ENCODE peak calls at places on chromosomes 3 and 15, in ten cellular contexts. K, P, F, L, Z, R, X, V, Q and U are unnamed samples.
A peak's percentile ranks its signal among the peaks of the same experiment; 100 is the strongest.

GRCh38 chr3:141797167-141797773 is 34.1 kb downstream of the GRK7 start:
- DNase-seq in K (peak; percentile 60), P (peak; percentile 67), F (no peak), L (peak; percentile 20), Z (no peak), R (peak; percentile 33), X (peak; percentile 67), V (peak; percentile 87), Q (no peak), U (peak; percentile 60)

GRCh38 chr15:59371458-59372351 is 966 bp downstream of the MYO1E start:
- DNase-seq in K (peak; percentile 62), P (peak; percentile 30), F (peak; percentile 46), L (peak; percentile 48), Z (peak; percentile 66), R (peak; percentile 19), X (peak; percentile 61), V (peak; percentile 27), Q (no peak), U (peak; percentile 59)

GRCh38 chr3:156728267-156728985 is 54.0 kb downstream of the TIPARP start:
- DNase-seq in K (no peak), P (no peak), F (no peak), L (no peak), Z (peak; percentile 69), R (no peak), X (no peak), V (no peak), Q (no peak), U (no peak)

GRCh38 chr15:55151621-55152020 is 45.1 kb downstream of the RSL24D1 start:
- DNase-seq in K (no peak), P (no peak), F (no peak), L (no peak), Z (no peak), R (no peak), X (no peak), V (no peak), Q (no peak), U (no peak)

GRCh38 chr15:69808756-69809155 is 289.0 kb downstream of the TLE3 start:
- DNase-seq in K (no peak), P (peak; percentile 39), F (no peak), L (no peak), Z (no peak), R (no peak), X (no peak), V (no peak), Q (no peak), U (no peak)

GRCh38 chr3:126621171-126621570 is 33.8 kb downstream of the TXNRD3 start:
- DNase-seq in K (no peak), P (peak; percentile 45), F (no peak), L (no peak), Z (peak; percentile 55), R (no peak), X (no peak), V (no peak), Q (no peak), U (no peak)

GRCh38 chr3:124428372-124429128 is 301.7 kb upstream of the UMPS start:
- DNase-seq in K (no peak), P (no peak), F (no peak), L (no peak), Z (no peak), R (no peak), X (no peak), V (peak; percentile 10), Q (no peak), U (no peak)

GRCh38 chr3:62500556-62501294 is 127.4 kb upstream of the FEZF2 start:
- DNase-seq in K (no peak), P (no peak), F (no peak), L (no peak), Z (no peak), R (no peak), X (no peak), V (no peak), Q (no peak), U (no peak)

GRCh38 chr3:126946387-126946786 is 36.5 kb upstream of the PLXNA1 start:
- DNase-seq in K (no peak), P (no peak), F (no peak), L (no peak), Z (no peak), R (no peak), X (no peak), V (no peak), Q (no peak), U (no peak)

GRCh38 chr3:189148090-189148507 is 23.7 kb upstream of the TPRG1 start:
- DNase-seq in K (peak; percentile 52), P (peak; percentile 78), F (peak; percentile 26), L (peak; percentile 62), Z (peak; percentile 37), R (peak; percentile 80), X (no peak), V (peak; percentile 71), Q (peak; percentile 60), U (peak; percentile 56)

GRCh38 chr3:51751287-51751686 is 27.8 kb downstream of the IQCF6 start:
- DNase-seq in K (no peak), P (no peak), F (no peak), L (no peak), Z (no peak), R (no peak), X (no peak), V (no peak), Q (no peak), U (no peak)

GRCh38 chr3:10192953-10193691 is 28.4 kb downstream of the IRAK2 start:
- DNase-seq in K (no peak), P (peak; percentile 89), F (peak; percentile 60), L (peak; percentile 92), Z (peak; percentile 64), R (peak; percentile 75), X (no peak), V (peak; percentile 92), Q (no peak), U (no peak)

GRCh38 chr15:25403771-25404170 is 35.1 kb downstream of the UBE3A start:
- DNase-seq in K (no peak), P (no peak), F (no peak), L (no peak), Z (no peak), R (no peak), X (no peak), V (no peak), Q (no peak), U (no peak)

GRCh38 chr3:73624363-73625123 is at the start of gene PDZRN3:
- DNase-seq in K (peak; percentile 8), P (peak; percentile 68), F (no peak), L (no peak), Z (peak; percentile 51), R (peak; percentile 83), X (peak; percentile 55), V (peak; percentile 15), Q (peak; percentile 63), U (no peak)

GRCh38 chr3:45693941-45694521 is 4.8 kb downstream of the SACM1L start:
- DNase-seq in K (peak; percentile 39), P (no peak), F (no peak), L (peak; percentile 54), Z (peak; percentile 10), R (no peak), X (no peak), V (no peak), Q (no peak), U (peak; percentile 26)

GRCh38 chr3:16606398-16606797 is 1.2 kb upstream of the DAZL start:
- DNase-seq in K (no peak), P (no peak), F (no peak), L (peak; percentile 26), Z (no peak), R (no peak), X (no peak), V (no peak), Q (no peak), U (no peak)

GRCh38 chr3:16604887-16605602 is at the start of gene DAZL:
- DNase-seq in K (no peak), P (no peak), F (no peak), L (no peak), Z (no peak), R (no peak), X (no peak), V (no peak), Q (no peak), U (no peak)

GRCh38 chr3:16605966-16606365 is 743 bp upstream of the DAZL start:
- DNase-seq in K (no peak), P (no peak), F (no peak), L (no peak), Z (no peak), R (no peak), X (no peak), V (no peak), Q (no peak), U (no peak)

GRCh38 chr3:16601539-16602005 is 3.7 kb downstream of the DAZL start:
- DNase-seq in K (no peak), P (no peak), F (no peak), L (no peak), Z (no peak), R (no peak), X (no peak), V (no peak), Q (no peak), U (no peak)

GRCh38 chr3:16604433-16604832 is 790 bp downstream of the DAZL start:
- DNase-seq in K (no peak), P (no peak), F (no peak), L (no peak), Z (no peak), R (no peak), X (no peak), V (no peak), Q (no peak), U (no peak)
- TF ChIP-seq CTCF in K (no peak), P (no peak), F (no peak), L (no peak), Z (no peak), R (no peak), X (no peak), V (no peak), Q (no peak), U (no peak)

DNA sequence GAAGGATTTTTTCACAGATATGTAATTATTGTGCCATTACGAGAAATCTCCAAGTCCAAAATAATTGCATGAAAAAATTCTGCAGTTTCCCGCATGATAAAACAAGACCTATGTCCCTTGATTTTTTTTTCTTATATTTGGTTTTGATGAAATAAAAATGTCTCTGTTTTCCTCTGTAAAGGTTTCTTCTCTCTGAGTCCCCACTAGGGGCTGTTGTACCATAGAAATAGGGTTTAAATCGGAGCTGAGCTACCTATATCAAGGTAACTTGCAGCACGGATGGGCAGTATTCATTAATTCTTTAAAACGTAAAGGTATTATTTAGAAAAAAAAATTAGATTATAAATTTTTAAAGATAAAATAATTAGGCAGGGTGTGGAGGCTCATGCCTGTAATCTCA is 66.6 kb upstream of the IGF1R start:
- DNase-seq in K (no peak), P (no peak), F (no peak), L (no peak), Z (no peak), R (no peak), X (no peak), V (no peak), Q (no peak), U (no peak)
- TF ChIP-seq CTCF in K (no peak), P (peak; percentile 18), F (peak; percentile 25), L (no peak), Z (peak; percentile 23), R (no peak), X (no peak), V (no peak), Q (no peak), U (no peak)

GRCh38 chr3:64235605-64236004 is 10.3 kb upstream of the PRICKLE2 start:
- DNase-seq in K (no peak), P (no peak), F (no peak), L (no peak), Z (no peak), R (no peak), X (no peak), V (no peak), Q (no peak), U (no peak)
- TF ChIP-seq CTCF in K (no peak), P (no peak), F (no peak), L (no peak), Z (no peak), R (no peak), X (no peak), V (no peak), Q (no peak), U (no peak)

GRCh38 chr15:53665930-53666329 is 93.5 kb downstream of the WDR72 start:
- DNase-seq in K (no peak), P (no peak), F (no peak), L (no peak), Z (no peak), R (no peak), X (no peak), V (peak; percentile 5), Q (no peak), U (no peak)
- TF ChIP-seq CTCF in K (no peak), P (no peak), F (peak; percentile 59), L (no peak), Z (peak; percentile 20), R (no peak), X (no peak), V (no peak), Q (no peak), U (no peak)